ENCODE peak calls at places on chromosome 9, in ten cellular contexts. W is gastrocnemius medialis, X is body of pancreas, S is stomach, T is HCT116, M is A549, B is uterus, R is esophagus squamous epithelium, V is sigmoid colon, E is endothelial cell of umbilical vein. G is an unnamed sample.

GRCh38 chr9:118503236-118503635 is 799.0 kb downstream of the TLR4 start:
- DNase-seq in W (no peak), X (no peak), S (no peak), T (no peak), M (no peak), B (no peak), R (no peak), V (no peak), E (no peak), G (no peak)

GRCh38 chr9:77085416-77085815 is 66.0 kb downstream of the FOXB2 start:
- DNase-seq in W (no peak), X (no peak), S (no peak), T (no peak), M (no peak), B (no peak), R (no peak), V (no peak), E (no peak), G (no peak)

GRCh38 chr9:116987902-116988301 is 300.8 kb downstream of the TRIM32 start:
- DNase-seq in W (no peak), X (no peak), S (no peak), T (no peak), M (no peak), B (no peak), R (no peak), V (no peak), E (no peak), G (no peak)

GRCh38 chr9:80242022-80242421 is 670.3 kb downstream of the TLE4 start:
- DNase-seq in W (no peak), X (no peak), S (no peak), T (no peak), M (no peak), B (no peak), R (no peak), V (no peak), E (no peak), G (no peak)

GRCh38 chr9:74499770-74500583 is 2.8 kb downstream of the RORB start:
- DNase-seq in W (no peak), X (no peak), S (no peak), T (no peak), M (no peak), B (no peak), R (no peak), V (no peak), E (no peak), G (no peak)

GRCh38 chr9:135265931-135266330 is 178.5 kb downstream of the OLFM1 start:
- DNase-seq in W (no peak), X (no peak), S (no peak), T (no peak), M (no peak), B (no peak), R (no peak), V (no peak), E (no peak), G (no peak)

GRCh38 chr9:135116892-135117680 is 29.6 kb downstream of the OLFM1 start:
- DNase-seq in W (no peak), X (no peak), S (no peak), T (no peak), M (no peak), B (no peak), R (no peak), V (no peak), E (no peak), G (no peak)

GRCh38 chr9:85610074-85610855 is 131.5 kb downstream of the AGTPBP1 start:
- DNase-seq in W (no peak), X (no peak), S (no peak), T (peak; percentile 51), M (peak; percentile 78), B (no peak), R (no peak), V (no peak), E (peak; percentile 74), G (peak; percentile 63)

GRCh38 chr9:35729700-35730485 is 2.1 kb downstream of the TLN1 start:
- DNase-seq in W (peak; percentile 19), X (no peak), S (peak; percentile 42), T (peak; percentile 21), M (peak; percentile 94), B (peak; percentile 56), R (no peak), V (peak; percentile 82), E (peak; percentile 52), G (peak; percentile 86)

GRCh38 chr9:87840126-87840525 is 42.6 kb upstream of the SPATA31E1 start:
- DNase-seq in W (no peak), X (no peak), S (no peak), T (no peak), M (no peak), B (no peak), R (no peak), V (no peak), E (no peak), G (no peak)

GRCh38 chr9:72322259-72322658 is 42.7 kb downstream of the ZFAND5 start:
- DNase-seq in W (no peak), X (no peak), S (no peak), T (no peak), M (no peak), B (no peak), R (no peak), V (no peak), E (no peak), G (no peak)

GRCh38 chr9:74555015-74555414 is 57.9 kb downstream of the RORB start:
- DNase-seq in W (no peak), X (peak; percentile 22), S (no peak), T (no peak), M (no peak), B (no peak), R (no peak), V (no peak), E (no peak), G (no peak)

GRCh38 chr9:121748727-121749546 is 97.5 kb downstream of the DAB2IP start:
- DNase-seq in W (no peak), X (no peak), S (no peak), T (no peak), M (no peak), B (peak; percentile 63), R (no peak), V (peak; percentile 85), E (no peak), G (peak; percentile 86)

GRCh38 chr9:32665101-32665500 is 29.6 kb upstream of the TAF1L start:
- DNase-seq in W (no peak), X (no peak), S (no peak), T (no peak), M (no peak), B (no peak), R (no peak), V (no peak), E (no peak), G (no peak)

GRCh38 chr9:113508111-113508749 is 44.7 kb downstream of the RGS3 start:
- DNase-seq in W (no peak), X (peak; percentile 40), S (peak; percentile 51), T (peak; percentile 4), M (peak; percentile 26), B (no peak), R (no peak), V (no peak), E (no peak), G (no peak)

GRCh38 chr9:134475051-134475790 is 149.0 kb downstream of the RXRA start:
- DNase-seq in W (no peak), X (no peak), S (peak; percentile 56), T (no peak), M (no peak), B (peak; percentile 83), R (no peak), V (peak; percentile 90), E (peak; percentile 72), G (peak; percentile 59)

GRCh38 chr9:91884746-91885687 is 65.0 kb downstream of the ROR2 start:
- DNase-seq in W (no peak), X (no peak), S (no peak), T (no peak), M (no peak), B (no peak), R (no peak), V (no peak), E (no peak), G (no peak)

GRCh38 chr9:108565651-108566378 is 290.0 kb downstream of the ACTL7B start:
- DNase-seq in W (no peak), X (peak; percentile 58), S (peak; percentile 60), T (peak; percentile 72), M (peak; percentile 83), B (peak; percentile 46), R (no peak), V (peak; percentile 72), E (peak; percentile 75), G (peak; percentile 77)
- TF ChIP-seq POLR2A in W (no peak), X (no peak), S (no peak), T (no peak), M (no peak), B (no peak), R (no peak), V (no peak), E (no peak), G (no peak)

GRCh38 chr9:114731701-114732100 is 49.7 kb upstream of the TEX48 start:
- DNase-seq in W (no peak), X (no peak), S (no peak), T (no peak), M (no peak), B (no peak), R (no peak), V (no peak), E (no peak), G (no peak)
- TF ChIP-seq POLR2A in W (no peak), X (no peak), S (no peak), T (no peak), M (no peak), B (no peak), R (no peak), V (no peak), E (no peak), G (no peak)

GRCh38 chr9:112486221-112487007 is at the start of gene KIAA1958:
- DNase-seq in W (peak; percentile 40), X (peak; percentile 87), S (peak; percentile 91), T (peak; percentile 63), M (peak; percentile 91), B (peak; percentile 77), R (peak; percentile 14), V (peak; percentile 89), E (peak; percentile 58), G (peak; percentile 81)
- TF ChIP-seq POLR2A in W (no peak), X (peak; percentile 45), S (no peak), T (peak; percentile 88), M (peak; percentile 99), B (peak; percentile 58), R (no peak), V (peak; percentile 32), E (peak; percentile 66), G (peak; percentile 80)

GRCh38 chr9:36939214-36939613 is 94.9 kb downstream of the PAX5 start:
- DNase-seq in W (no peak), X (no peak), S (no peak), T (no peak), M (no peak), B (no peak), R (no peak), V (no peak), E (no peak), G (no peak)

GRCh38 chr9:36937951-36938350 is 96.1 kb downstream of the PAX5 start:
- DNase-seq in W (no peak), X (no peak), S (no peak), T (no peak), M (no peak), B (no peak), R (no peak), V (no peak), E (no peak), G (no peak)

GRCh38 chr9:36936498-36936831 is 97.6 kb downstream of the PAX5 start:
- DNase-seq in W (no peak), X (no peak), S (no peak), T (no peak), M (no peak), B (no peak), R (no peak), V (no peak), E (no peak), G (no peak)

GRCh38 chr9:36935768-36936497 is 98.1 kb downstream of the PAX5 start:
- DNase-seq in W (no peak), X (no peak), S (peak; percentile 9), T (no peak), M (no peak), B (no peak), R (no peak), V (no peak), E (no peak), G (no peak)

GRCh38 chr9:36937346-36937745 is 96.7 kb downstream of the PAX5 start:
- DNase-seq in W (no peak), X (no peak), S (peak; percentile 22), T (no peak), M (no peak), B (no peak), R (no peak), V (no peak), E (no peak), G (no peak)
- TF ChIP-seq POLR2A in W (no peak), X (no peak), S (no peak), T (no peak), M (no peak), B (no peak), R (no peak), V (no peak), E (no peak), G (no peak)